ENCODE peak calls at places on chromosomes 16 and 17, in nine cellular contexts. A is adipocyte, D is NT2/D1, R is astrocyte of the spinal cord, Q is AG04450, W is epithelial cell of esophagus, Z is IMR-90, E is cardiac muscle cell, J is aorta. B is an unnamed sample.

GRCh38 chr16:1610841-1611653 is 825 bp downstream of the IFT140 start:
- DNase-seq in A (peak), D (no peak), R (no peak), Q (no peak), W (no peak), Z (no peak), E (no peak), J (no peak), B (peak)

GRCh38 chr16:69799601-69800000 is 37.5 kb downstream of the WWP2 start:
- DNase-seq in A (no peak), D (no peak), R (no peak), Q (no peak), W (no peak), Z (peak), E (no peak), J (no peak), B (no peak)

GRCh38 chr17:73820686-73821448 is 176.6 kb upstream of the SDK2 start:
- DNase-seq in A (no peak), D (peak), R (peak), Q (no peak), W (no peak), Z (no peak), E (peak), J (no peak), B (peak)

GRCh38 chr17:6677158-6677831 is 25.7 kb downstream of the C17orf100 start:
- DNase-seq in A (no peak), D (no peak), R (peak), Q (no peak), W (peak), Z (peak), E (no peak), J (no peak), B (peak)

GRCh38 chr17:55577687-55578086 is 66.4 kb upstream of the SMIM36 start:
- DNase-seq in A (no peak), D (no peak), R (peak), Q (no peak), W (no peak), Z (peak), E (no peak), J (peak), B (no peak)

GRCh38 chr17:8012045-8012580 is 9.7 kb downstream of the GUCY2D start:
- DNase-seq in A (no peak), D (no peak), R (no peak), Q (no peak), W (no peak), Z (no peak), E (no peak), J (no peak), B (no peak)

GRCh38 chr17:82092628-82092994 is 5.4 kb downstream of the FASN start:
- DNase-seq in A (no peak), D (no peak), R (no peak), Q (no peak), W (no peak), Z (no peak), E (no peak), J (peak), B (no peak)

GRCh38 chr16:3637371-3637923 is 17.0 kb upstream of the DNASE1 start:
- DNase-seq in A (peak), D (no peak), R (no peak), Q (no peak), W (no peak), Z (peak), E (peak), J (no peak), B (no peak)

GRCh38 chr17:51407576-51407975 is 147.2 kb downstream of the UTP18 start:
- DNase-seq in A (no peak), D (no peak), R (no peak), Q (no peak), W (no peak), Z (no peak), E (no peak), J (no peak), B (no peak)

GRCh38 chr17:61805399-61805798 is 57.9 kb downstream of the BRIP1 start:
- DNase-seq in A (peak), D (no peak), R (peak), Q (peak), W (peak), Z (peak), E (no peak), J (no peak), B (peak)

GRCh38 chr17:32962320-32962707 is 29.3 kb upstream of the SPACA3 start:
- DNase-seq in A (no peak), D (no peak), R (no peak), Q (no peak), W (no peak), Z (no peak), E (peak), J (no peak), B (no peak)

GRCh38 chr16:4597174-4597573 is 17.5 kb downstream of the UBALD1 start:
- DNase-seq in A (no peak), D (no peak), R (no peak), Q (no peak), W (peak), Z (no peak), E (no peak), J (no peak), B (no peak)

GRCh38 chr16:14502932-14503741 is 126.9 kb downstream of the PARN start:
- DNase-seq in A (no peak), D (no peak), R (peak), Q (peak), W (peak), Z (peak), E (no peak), J (no peak), B (peak)

GRCh38 chr17:10842658-10843057 is 4.8 kb upstream of the PIRT start:
- DNase-seq in A (no peak), D (no peak), R (no peak), Q (no peak), W (no peak), Z (no peak), E (no peak), J (no peak), B (no peak)

GRCh38 chr17:10844667-10845387 is 6.9 kb upstream of the PIRT start:
- DNase-seq in A (peak), D (peak), R (peak), Q (peak), W (peak), Z (peak), E (peak), J (peak), B (peak)

GRCh38 chr17:10843806-10844205 is 5.9 kb upstream of the PIRT start:
- DNase-seq in A (peak), D (no peak), R (no peak), Q (no peak), W (peak), Z (no peak), E (peak), J (no peak), B (peak)

GRCh38 chr17:10845388-10845751 is 7.5 kb upstream of the PIRT start:
- DNase-seq in A (no peak), D (no peak), R (no peak), Q (no peak), W (no peak), Z (no peak), E (no peak), J (no peak), B (no peak)
- H3K4me3 ChIP-seq in A (no peak), D (no peak), R (peak), Q (no peak), W (no peak), Z (no peak), E (no peak), J (no peak), B (no peak)

DNA sequence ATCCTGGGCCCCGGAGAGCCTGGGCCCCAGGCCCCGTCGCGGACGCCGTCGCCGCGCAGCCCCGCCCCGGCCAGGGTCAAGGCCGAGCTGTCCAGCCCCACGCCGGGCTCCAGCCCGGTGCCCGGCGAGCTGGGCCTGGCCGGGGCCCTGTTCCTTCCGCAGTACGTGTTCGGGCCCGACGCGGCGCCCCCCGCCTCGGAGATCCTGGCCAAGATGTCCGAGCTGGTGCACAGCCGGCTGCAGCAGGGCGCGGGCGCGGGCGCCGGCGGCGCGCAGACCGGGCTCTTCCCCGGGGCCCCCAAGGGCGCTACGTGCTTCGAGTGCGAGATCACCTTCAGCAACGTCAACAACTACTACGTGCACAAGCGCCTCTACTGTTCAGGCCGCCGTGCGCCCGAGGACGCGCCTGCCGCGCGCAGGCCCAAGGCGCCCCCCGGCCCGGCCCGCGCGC is 36.8 kb upstream of the ZC3H18 start:
- DNase-seq in A (peak), D (no peak), R (peak), Q (peak), W (peak), Z (peak), E (no peak), J (no peak), B (peak)
- H3K4me3 ChIP-seq in A (peak), D (peak), R (peak), Q (peak), W (peak), Z (peak), E (no peak), J (peak), B (peak)

GRCh38 chr16:82041542-82041941 is 6.5 kb downstream of the HSD17B2 start:
- DNase-seq in A (no peak), D (no peak), R (no peak), Q (no peak), W (no peak), Z (no peak), E (no peak), J (no peak), B (no peak)
- H3K4me3 ChIP-seq in A (no peak), D (no peak), R (no peak), Q (no peak), W (no peak), Z (no peak), E (no peak), J (no peak), B (no peak)

GRCh38 chr17:38559880-38560230 is 45.9 kb downstream of the SRCIN1 start:
- DNase-seq in A (no peak), D (no peak), R (no peak), Q (no peak), W (no peak), Z (no peak), E (no peak), J (no peak), B (no peak)

GRCh38 chr17:38557836-38558750 is 47.7 kb downstream of the SRCIN1 start:
- DNase-seq in A (peak), D (peak), R (peak), Q (peak), W (peak), Z (peak), E (peak), J (peak), B (peak)

GRCh38 chr17:38560503-38561318 is 45.0 kb downstream of the SRCIN1 start:
- DNase-seq in A (peak), D (no peak), R (peak), Q (no peak), W (peak), Z (peak), E (peak), J (no peak), B (peak)

GRCh38 chr17:38558751-38559024 is 47.1 kb downstream of the SRCIN1 start:
- DNase-seq in A (no peak), D (no peak), R (no peak), Q (no peak), W (peak), Z (no peak), E (no peak), J (no peak), B (no peak)

GRCh38 chr17:38559025-38559879 is 46.5 kb downstream of the SRCIN1 start:
- DNase-seq in A (peak), D (peak), R (no peak), Q (no peak), W (peak), Z (peak), E (peak), J (peak), B (no peak)
- H3K4me3 ChIP-seq in A (peak), D (peak), R (no peak), Q (no peak), W (peak), Z (no peak), E (peak), J (no peak), B (no peak)

GRCh38 chr17:77405867-77406513 is 265.2 kb downstream of the SEC14L1 start:
- DNase-seq in A (no peak), D (no peak), R (no peak), Q (no peak), W (no peak), Z (no peak), E (no peak), J (no peak), B (no peak)
- H3K4me3 ChIP-seq in A (no peak), D (no peak), R (no peak), Q (no peak), W (no peak), Z (no peak), E (no peak), J (no peak), B (no peak)

DNA sequence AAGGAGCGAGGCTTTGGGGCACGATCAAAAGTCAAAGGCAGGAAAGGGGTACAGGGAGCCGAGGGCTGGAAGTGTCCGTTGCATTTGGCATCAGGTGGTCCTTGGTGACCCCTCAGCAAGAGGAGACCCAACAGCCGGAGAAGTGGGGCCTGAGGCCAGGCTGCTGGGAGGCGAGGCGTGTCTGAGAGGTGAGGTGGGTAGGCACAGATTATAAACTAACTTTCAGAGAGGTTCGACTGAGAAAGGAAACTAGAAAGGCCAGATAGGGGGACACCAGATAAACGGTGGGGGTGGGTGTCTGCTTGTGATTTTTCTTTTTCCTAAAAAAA is 3.6 kb downstream of the PECAM1 start:
- DNase-seq in A (no peak), D (no peak), R (no peak), Q (no peak), W (no peak), Z (no peak), E (no peak), J (no peak), B (no peak)
- H3K4me3 ChIP-seq in A (peak), D (no peak), R (no peak), Q (no peak), W (no peak), Z (no peak), E (no peak), J (no peak), B (no peak)

GRCh38 chr17:42779942-42780815 is at the start of gene WNK4:
- DNase-seq in A (peak), D (no peak), R (peak), Q (no peak), W (no peak), Z (no peak), E (peak), J (no peak), B (peak)

GRCh38 chr17:42781639-42782401 is 1.4 kb downstream of the WNK4 start:
- DNase-seq in A (no peak), D (no peak), R (no peak), Q (no peak), W (no peak), Z (no peak), E (no peak), J (no peak), B (peak)

GRCh38 chr17:42778570-42778969 is 1.8 kb upstream of the WNK4 start:
- DNase-seq in A (no peak), D (no peak), R (no peak), Q (no peak), W (no peak), Z (no peak), E (no peak), J (no peak), B (no peak)

GRCh38 chr17:42780816-42781638 is 617 bp downstream of the WNK4 start:
- DNase-seq in A (peak), D (no peak), R (no peak), Q (no peak), W (no peak), Z (no peak), E (peak), J (no peak), B (peak)

GRCh38 chr17:42779304-42779941 is 987 bp upstream of the WNK4 start:
- DNase-seq in A (no peak), D (no peak), R (no peak), Q (no peak), W (no peak), Z (no peak), E (no peak), J (no peak), B (no peak)
- H3K4me3 ChIP-seq in A (no peak), D (no peak), R (no peak), Q (no peak), W (no peak), Z (no peak), E (no peak), J (no peak), B (peak)

DNA sequence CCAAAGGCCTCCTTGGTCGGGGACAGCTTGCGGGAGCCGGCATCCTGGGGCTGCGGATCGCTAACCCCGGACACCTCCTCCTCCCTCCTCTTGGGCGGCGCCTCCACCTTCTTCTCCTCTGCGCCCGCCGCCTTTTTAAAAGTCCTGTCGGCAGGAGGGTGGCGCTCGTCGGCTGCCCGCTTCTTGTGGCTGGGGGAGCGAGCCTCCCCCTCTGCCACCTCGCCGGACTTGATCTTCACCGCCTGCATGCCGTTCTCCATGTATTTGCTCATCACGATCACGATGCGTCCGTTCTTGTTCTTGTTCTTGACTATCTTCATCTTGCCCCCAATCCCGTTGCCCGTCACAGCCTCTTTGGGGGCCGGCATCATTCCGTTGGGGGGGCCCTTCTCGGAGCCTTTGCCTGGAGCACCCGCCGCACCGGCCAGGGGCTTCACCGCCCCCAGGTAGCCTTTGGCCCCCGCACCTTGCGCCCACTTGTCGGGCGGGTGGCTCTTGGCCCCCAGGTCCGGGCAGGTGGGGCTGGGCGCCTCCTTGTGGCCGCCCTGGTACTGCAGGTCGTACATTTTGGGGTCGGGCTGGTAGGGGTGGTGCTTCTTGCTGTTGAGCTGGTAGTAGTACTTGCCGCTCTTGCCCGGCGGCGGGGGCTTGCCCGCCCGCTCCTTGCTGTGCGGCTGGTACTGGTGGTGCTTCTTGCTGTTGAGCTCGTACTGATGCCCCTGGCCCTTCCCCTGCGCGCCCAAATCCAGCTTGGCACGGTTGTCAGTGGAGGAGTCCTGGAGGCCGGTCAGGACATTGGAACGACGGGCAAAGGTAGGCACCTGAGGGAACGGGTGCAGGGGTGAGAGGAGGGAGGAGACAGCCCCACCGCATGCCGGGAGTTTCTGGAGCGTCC is 4.4 kb downstream of the CBX4 start:
- DNase-seq in A (no peak), D (no peak), R (no peak), Q (no peak), W (no peak), Z (no peak), E (peak), J (no peak), B (no peak)
- H3K4me3 ChIP-seq in A (no peak), D (no peak), R (no peak), Q (no peak), W (no peak), Z (no peak), E (no peak), J (no peak), B (no peak)

DNA sequence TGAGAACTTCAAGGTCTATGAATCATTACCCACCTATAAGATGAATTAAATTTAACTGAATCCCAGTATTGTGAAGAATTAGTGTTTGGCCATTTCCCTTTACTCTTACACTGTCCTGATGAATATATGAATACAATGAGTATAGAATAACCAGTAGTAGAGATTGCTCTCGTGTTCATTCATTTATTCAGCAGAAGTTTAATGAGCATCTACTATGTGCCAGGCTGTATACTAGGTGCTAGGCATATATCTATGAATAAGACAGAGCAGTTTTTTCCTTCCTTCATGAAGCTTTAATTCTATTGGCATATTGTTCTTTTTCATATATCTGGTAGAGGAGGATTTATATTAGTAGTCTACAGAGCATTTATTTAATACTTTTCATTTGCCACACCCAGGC is 6.0 kb downstream of the GOSR1 start:
- DNase-seq in A (no peak), D (no peak), R (no peak), Q (no peak), W (no peak), Z (no peak), E (no peak), J (no peak), B (no peak)
- H3K4me3 ChIP-seq in A (no peak), D (no peak), R (no peak), Q (no peak), W (no peak), Z (no peak), E (no peak), J (no peak), B (no peak)

DNA sequence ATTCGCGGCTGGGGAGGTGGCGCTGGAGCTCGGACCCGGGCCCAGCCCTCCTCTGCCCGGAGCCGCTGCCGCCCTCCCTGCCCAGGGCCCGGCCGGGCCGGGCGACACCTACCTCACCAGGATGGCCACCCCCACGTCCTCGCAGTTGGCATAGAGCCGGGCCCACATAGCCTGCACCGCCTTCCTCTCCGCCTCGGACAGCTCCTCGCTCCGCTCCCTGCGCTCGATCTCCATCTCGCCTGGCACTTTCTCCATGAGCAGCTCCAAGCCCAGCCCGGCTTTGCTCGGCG is 276 bp downstream of the CYGB start:
- DNase-seq in A (no peak), D (no peak), R (no peak), Q (no peak), W (peak), Z (peak), E (peak), J (peak), B (peak)
- H3K4me3 ChIP-seq in A (peak), D (peak), R (peak), Q (peak), W (no peak), Z (peak), E (peak), J (peak), B (peak)